ENCODE peak calls at places on chromosomes 16 and 17, in five cellular contexts. One of them, this sample, is unnamed.

GRCh38 chr16:72721981-72722380 is 325.9 kb downstream of the ZFHX3 start:
- DNase-seq in lung microvascular endothelial cell: no peak
- DNase-seq in hepatocyte: no peak
- DNase-seq in stimulated activated CD8-positive, alpha-beta memory T cell treated with anti-CD3 and anti-CD28 coated beads, Interleukin-4, amount 100 ng/mL, for 1 hour: no peak
- DNase-seq in RCC 7860: no peak
- DNase-seq in this sample: no peak

GRCh38 chr17:3929181-3929580 is 12.9 kb upstream of the P2RX1 start:
- DNase-seq in hepatocyte: no peak
- DNase-seq in stimulated activated CD8-positive, alpha-beta memory T cell treated with anti-CD3 and anti-CD28 coated beads, Interleukin-4, amount 100 ng/mL, for 1 hour: no peak
- DNase-seq in RCC 7860: no peak
- DNase-seq in lung microvascular endothelial cell: no peak
- DNase-seq in this sample: no peak

GRCh38 chr17:337453-337852 is 15.2 kb downstream of the RPH3AL start:
- DNase-seq in RCC 7860: no peak
- DNase-seq in lung microvascular endothelial cell: no peak
- DNase-seq in hepatocyte: no peak
- DNase-seq in stimulated activated CD8-positive, alpha-beta memory T cell treated with anti-CD3 and anti-CD28 coated beads, Interleukin-4, amount 100 ng/mL, for 1 hour: no peak
- DNase-seq in this sample: no peak

GRCh38 chr17:3870871-3871306 is 22.0 kb downstream of the CAMKK1 start:
- DNase-seq in RCC 7860: no peak
- DNase-seq in lung microvascular endothelial cell: peak; percentile 43
- DNase-seq in stimulated activated CD8-positive, alpha-beta memory T cell treated with anti-CD3 and anti-CD28 coated beads, Interleukin-4, amount 100 ng/mL, for 1 hour: no peak
- DNase-seq in hepatocyte: peak; percentile 42
- DNase-seq in this sample: peak; percentile 48

GRCh38 chr17:31489295-31490018 is 98.0 kb downstream of the RAB11FIP4 start:
- DNase-seq in hepatocyte: peak; percentile 89
- DNase-seq in stimulated activated CD8-positive, alpha-beta memory T cell treated with anti-CD3 and anti-CD28 coated beads, Interleukin-4, amount 100 ng/mL, for 1 hour: no peak
- DNase-seq in RCC 7860: no peak
- DNase-seq in lung microvascular endothelial cell: no peak
- DNase-seq in this sample: peak; percentile 98

GRCh38 chr17:57461082-57461481 is 204.8 kb downstream of the MSI2 start:
- DNase-seq in stimulated activated CD8-positive, alpha-beta memory T cell treated with anti-CD3 and anti-CD28 coated beads, Interleukin-4, amount 100 ng/mL, for 1 hour: no peak
- DNase-seq in hepatocyte: no peak
- DNase-seq in RCC 7860: peak; percentile 8
- DNase-seq in lung microvascular endothelial cell: peak; percentile 17
- DNase-seq in this sample: no peak

GRCh38 chr17:8375738-8376259 is 705 bp downstream of the KRABD2 start:
- DNase-seq in stimulated activated CD8-positive, alpha-beta memory T cell treated with anti-CD3 and anti-CD28 coated beads, Interleukin-4, amount 100 ng/mL, for 1 hour: no peak
- DNase-seq in hepatocyte: peak; percentile 54
- DNase-seq in lung microvascular endothelial cell: peak; percentile 54
- DNase-seq in RCC 7860: no peak
- DNase-seq in this sample: peak; percentile 40

GRCh38 chr17:40025991-40026815 is 11.0 kb downstream of the CSF3 start:
- DNase-seq in lung microvascular endothelial cell: peak; percentile 96
- DNase-seq in RCC 7860: no peak
- DNase-seq in hepatocyte: peak; percentile 5
- DNase-seq in stimulated activated CD8-positive, alpha-beta memory T cell treated with anti-CD3 and anti-CD28 coated beads, Interleukin-4, amount 100 ng/mL, for 1 hour: no peak
- DNase-seq in this sample: no peak

GRCh38 chr17:75130059-75130631 is 1.4 kb downstream of the NT5C start:
- DNase-seq in lung microvascular endothelial cell: no peak
- DNase-seq in stimulated activated CD8-positive, alpha-beta memory T cell treated with anti-CD3 and anti-CD28 coated beads, Interleukin-4, amount 100 ng/mL, for 1 hour: no peak
- DNase-seq in RCC 7860: no peak
- DNase-seq in hepatocyte: no peak
- DNase-seq in this sample: no peak

GRCh38 chr17:41724476-41725030 is 9.9 kb downstream of the HAP1 start:
- DNase-seq in stimulated activated CD8-positive, alpha-beta memory T cell treated with anti-CD3 and anti-CD28 coated beads, Interleukin-4, amount 100 ng/mL, for 1 hour: no peak
- DNase-seq in hepatocyte: no peak
- DNase-seq in lung microvascular endothelial cell: no peak
- DNase-seq in RCC 7860: no peak
- DNase-seq in this sample: no peak

GRCh38 chr16:57764341-57765159 is 29.0 kb downstream of the KATNB1 start:
- DNase-seq in stimulated activated CD8-positive, alpha-beta memory T cell treated with anti-CD3 and anti-CD28 coated beads, Interleukin-4, amount 100 ng/mL, for 1 hour: no peak
- DNase-seq in RCC 7860: peak; percentile 95
- DNase-seq in hepatocyte: peak; percentile 62
- DNase-seq in lung microvascular endothelial cell: peak; percentile 87
- DNase-seq in this sample: no peak

GRCh38 chr16:85423631-85424030 is 189.5 kb upstream of the GSE1 start:
- DNase-seq in RCC 7860: no peak
- DNase-seq in hepatocyte: no peak
- DNase-seq in lung microvascular endothelial cell: no peak
- DNase-seq in stimulated activated CD8-positive, alpha-beta memory T cell treated with anti-CD3 and anti-CD28 coated beads, Interleukin-4, amount 100 ng/mL, for 1 hour: no peak
- DNase-seq in this sample: no peak

GRCh38 chr16:29663020-29663828 is at the start of gene SPN:
- DNase-seq in RCC 7860: no peak
- DNase-seq in lung microvascular endothelial cell: no peak
- DNase-seq in stimulated activated CD8-positive, alpha-beta memory T cell treated with anti-CD3 and anti-CD28 coated beads, Interleukin-4, amount 100 ng/mL, for 1 hour: no peak
- DNase-seq in hepatocyte: no peak
- DNase-seq in this sample: peak; percentile 24

GRCh38 chr16:77276686-77277085 is 77.5 kb downstream of the SYCE1L start:
- DNase-seq in stimulated activated CD8-positive, alpha-beta memory T cell treated with anti-CD3 and anti-CD28 coated beads, Interleukin-4, amount 100 ng/mL, for 1 hour: no peak
- DNase-seq in lung microvascular endothelial cell: peak; percentile 19
- DNase-seq in RCC 7860: no peak
- DNase-seq in hepatocyte: no peak
- DNase-seq in this sample: no peak

GRCh38 chr17:43171761-43172487 is 910 bp downstream of the NBR1 start:
- DNase-seq in stimulated activated CD8-positive, alpha-beta memory T cell treated with anti-CD3 and anti-CD28 coated beads, Interleukin-4, amount 100 ng/mL, for 1 hour: no peak
- DNase-seq in lung microvascular endothelial cell: peak; percentile 93
- DNase-seq in hepatocyte: peak; percentile 84
- DNase-seq in RCC 7860: peak; percentile 94
- DNase-seq in this sample: peak; percentile 57

GRCh38 chr16:58126451-58126968 is 2.7 kb downstream of the CFAP20 start:
- DNase-seq in hepatocyte: no peak
- DNase-seq in RCC 7860: no peak
- DNase-seq in lung microvascular endothelial cell: no peak
- DNase-seq in stimulated activated CD8-positive, alpha-beta memory T cell treated with anti-CD3 and anti-CD28 coated beads, Interleukin-4, amount 100 ng/mL, for 1 hour: no peak
- DNase-seq in this sample: no peak

GRCh38 chr17:67068999-67069398 is 24.6 kb downstream of the CACNG1 start:
- DNase-seq in stimulated activated CD8-positive, alpha-beta memory T cell treated with anti-CD3 and anti-CD28 coated beads, Interleukin-4, amount 100 ng/mL, for 1 hour: no peak
- DNase-seq in hepatocyte: no peak
- DNase-seq in lung microvascular endothelial cell: no peak
- DNase-seq in RCC 7860: no peak
- DNase-seq in this sample: no peak

GRCh38 chr16:57533618-57534336 is 2.6 kb downstream of the CCDC102A start:
- DNase-seq in RCC 7860: no peak
- DNase-seq in stimulated activated CD8-positive, alpha-beta memory T cell treated with anti-CD3 and anti-CD28 coated beads, Interleukin-4, amount 100 ng/mL, for 1 hour: no peak
- DNase-seq in hepatocyte: no peak
- DNase-seq in lung microvascular endothelial cell: no peak
- DNase-seq in this sample: no peak

GRCh38 chr16:50096791-50097190 is 31.0 kb downstream of the HEATR3 start:
- DNase-seq in RCC 7860: no peak
- DNase-seq in lung microvascular endothelial cell: peak; percentile 12
- DNase-seq in stimulated activated CD8-positive, alpha-beta memory T cell treated with anti-CD3 and anti-CD28 coated beads, Interleukin-4, amount 100 ng/mL, for 1 hour: no peak
- DNase-seq in hepatocyte: no peak
- DNase-seq in this sample: no peak

GRCh38 chr17:49676276-49676868 is 1.5 kb downstream of the SPOP start:
- DNase-seq in lung microvascular endothelial cell: peak; percentile 73
- DNase-seq in RCC 7860: no peak
- DNase-seq in stimulated activated CD8-positive, alpha-beta memory T cell treated with anti-CD3 and anti-CD28 coated beads, Interleukin-4, amount 100 ng/mL, for 1 hour: no peak
- DNase-seq in hepatocyte: no peak
- DNase-seq in this sample: peak; percentile 37

GRCh38 chr16:70592106-70592571 is 54.2 kb upstream of the IL34 start:
- DNase-seq in hepatocyte: peak; percentile 54
- DNase-seq in stimulated activated CD8-positive, alpha-beta memory T cell treated with anti-CD3 and anti-CD28 coated beads, Interleukin-4, amount 100 ng/mL, for 1 hour: no peak
- DNase-seq in RCC 7860: no peak
- DNase-seq in lung microvascular endothelial cell: peak; percentile 56
- DNase-seq in this sample: no peak

GRCh38 chr16:30474062-30474452 is 1.5 kb downstream of the ITGAL start:
- DNase-seq in RCC 7860: no peak
- DNase-seq in stimulated activated CD8-positive, alpha-beta memory T cell treated with anti-CD3 and anti-CD28 coated beads, Interleukin-4, amount 100 ng/mL, for 1 hour: no peak
- DNase-seq in hepatocyte: no peak
- DNase-seq in lung microvascular endothelial cell: no peak
- DNase-seq in this sample: no peak

GRCh38 chr17:78573955-78574354 is 3.2 kb downstream of the DNAH17 start:
- DNase-seq in RCC 7860: no peak
- DNase-seq in stimulated activated CD8-positive, alpha-beta memory T cell treated with anti-CD3 and anti-CD28 coated beads, Interleukin-4, amount 100 ng/mL, for 1 hour: no peak
- DNase-seq in lung microvascular endothelial cell: peak; percentile 12
- DNase-seq in hepatocyte: no peak
- DNase-seq in this sample: no peak

GRCh38 chr17:68603027-68603426 is 1.9 kb upstream of the FAM20A start:
- DNase-seq in lung microvascular endothelial cell: no peak
- DNase-seq in stimulated activated CD8-positive, alpha-beta memory T cell treated with anti-CD3 and anti-CD28 coated beads, Interleukin-4, amount 100 ng/mL, for 1 hour: no peak
- DNase-seq in hepatocyte: no peak
- DNase-seq in RCC 7860: no peak
- DNase-seq in this sample: no peak

GRCh38 chr17:27376637-27377547 is 79.4 kb upstream of the KSR1 start:
- DNase-seq in hepatocyte: no peak
- DNase-seq in lung microvascular endothelial cell: peak; percentile 69
- DNase-seq in RCC 7860: no peak
- DNase-seq in stimulated activated CD8-positive, alpha-beta memory T cell treated with anti-CD3 and anti-CD28 coated beads, Interleukin-4, amount 100 ng/mL, for 1 hour: no peak
- DNase-seq in this sample: no peak

GRCh38 chr17:75271233-75271954 is 363 bp upstream of the MIF4GD start:
- DNase-seq in stimulated activated CD8-positive, alpha-beta memory T cell treated with anti-CD3 and anti-CD28 coated beads, Interleukin-4, amount 100 ng/mL, for 1 hour: peak; percentile 61
- DNase-seq in lung microvascular endothelial cell: peak; percentile 74
- DNase-seq in RCC 7860: peak; percentile 63
- DNase-seq in hepatocyte: peak; percentile 53
- DNase-seq in this sample: peak; percentile 80

GRCh38 chr16:29665294-29666077 is 2.4 kb downstream of the SPN start:
- DNase-seq in stimulated activated CD8-positive, alpha-beta memory T cell treated with anti-CD3 and anti-CD28 coated beads, Interleukin-4, amount 100 ng/mL, for 1 hour: no peak
- DNase-seq in lung microvascular endothelial cell: no peak
- DNase-seq in RCC 7860: no peak
- DNase-seq in hepatocyte: no peak
- DNase-seq in this sample: no peak

GRCh38 chr16:72876981-72877373 is 171.0 kb downstream of the ZFHX3 start:
- DNase-seq in hepatocyte: no peak
- DNase-seq in lung microvascular endothelial cell: no peak
- DNase-seq in RCC 7860: no peak
- DNase-seq in stimulated activated CD8-positive, alpha-beta memory T cell treated with anti-CD3 and anti-CD28 coated beads, Interleukin-4, amount 100 ng/mL, for 1 hour: no peak
- DNase-seq in this sample: peak; percentile 41

GRCh38 chr17:30300803-30301202 is 9.1 kb upstream of the BLMH start:
- DNase-seq in hepatocyte: no peak
- DNase-seq in stimulated activated CD8-positive, alpha-beta memory T cell treated with anti-CD3 and anti-CD28 coated beads, Interleukin-4, amount 100 ng/mL, for 1 hour: no peak
- DNase-seq in lung microvascular endothelial cell: no peak
- DNase-seq in RCC 7860: no peak
- DNase-seq in this sample: no peak

GRCh38 chr16:86516618-86517003 is 6.3 kb downstream of the FOXF1 start:
- DNase-seq in stimulated activated CD8-positive, alpha-beta memory T cell treated with anti-CD3 and anti-CD28 coated beads, Interleukin-4, amount 100 ng/mL, for 1 hour: no peak
- DNase-seq in lung microvascular endothelial cell: peak; percentile 76
- DNase-seq in hepatocyte: no peak
- DNase-seq in RCC 7860: no peak
- DNase-seq in this sample: no peak

GRCh38 chr17:49365667-49366066 is 3.6 kb upstream of the ZNF652 start:
- DNase-seq in hepatocyte: peak; percentile 30
- DNase-seq in RCC 7860: peak; percentile 14
- DNase-seq in stimulated activated CD8-positive, alpha-beta memory T cell treated with anti-CD3 and anti-CD28 coated beads, Interleukin-4, amount 100 ng/mL, for 1 hour: no peak
- DNase-seq in lung microvascular endothelial cell: peak; percentile 24
- DNase-seq in this sample: peak; percentile 23

GRCh38 chr16:90084215-90084614 is 7.1 kb upstream of the PRDM7 start:
- DNase-seq in stimulated activated CD8-positive, alpha-beta memory T cell treated with anti-CD3 and anti-CD28 coated beads, Interleukin-4, amount 100 ng/mL, for 1 hour: no peak
- DNase-seq in RCC 7860: no peak
- DNase-seq in lung microvascular endothelial cell: no peak
- DNase-seq in hepatocyte: no peak
- DNase-seq in this sample: no peak

GRCh38 chr17:28230011-28230410 is 89.0 kb upstream of the TMEM97 start:
- DNase-seq in stimulated activated CD8-positive, alpha-beta memory T cell treated with anti-CD3 and anti-CD28 coated beads, Interleukin-4, amount 100 ng/mL, for 1 hour: no peak
- DNase-seq in lung microvascular endothelial cell: no peak
- DNase-seq in RCC 7860: no peak
- DNase-seq in hepatocyte: no peak
- DNase-seq in this sample: no peak

GRCh38 chr16:23869052-23869451 is 33.3 kb downstream of the PRKCB start:
- DNase-seq in stimulated activated CD8-positive, alpha-beta memory T cell treated with anti-CD3 and anti-CD28 coated beads, Interleukin-4, amount 100 ng/mL, for 1 hour: no peak
- DNase-seq in lung microvascular endothelial cell: no peak
- DNase-seq in RCC 7860: no peak
- DNase-seq in hepatocyte: no peak
- DNase-seq in this sample: peak; percentile 13

GRCh38 chr16:30570621-30571443 is 682 bp downstream of the ZNF688 start:
- DNase-seq in lung microvascular endothelial cell: peak; percentile 53
- DNase-seq in RCC 7860: no peak
- DNase-seq in stimulated activated CD8-positive, alpha-beta memory T cell treated with anti-CD3 and anti-CD28 coated beads, Interleukin-4, amount 100 ng/mL, for 1 hour: no peak
- DNase-seq in hepatocyte: peak; percentile 60
- DNase-seq in this sample: peak; percentile 20

GRCh38 chr16:84597518-84598390 is 20.1 kb downstream of the COTL1 start:
- DNase-seq in hepatocyte: no peak
- DNase-seq in RCC 7860: no peak
- DNase-seq in stimulated activated CD8-positive, alpha-beta memory T cell treated with anti-CD3 and anti-CD28 coated beads, Interleukin-4, amount 100 ng/mL, for 1 hour: no peak
- DNase-seq in lung microvascular endothelial cell: peak; percentile 33
- DNase-seq in this sample: peak; percentile 57